ENCODE peak calls at places on chromosomes 5 and 9, in seven cellular contexts. M, F, G, X, B, Q and E are unnamed samples.

GRCh38 chr5:154771383-154771901 is 16.3 kb downstream of the LARP1 start:
- DNase-seq in B (peak; percentile 55), G (no peak), Q (no peak), X (no peak), M (no peak), F (no peak), E (peak; percentile 76)

GRCh38 chr9:37293664-37294524 is 128.6 kb upstream of the GRHPR start:
- DNase-seq in F (no peak), G (no peak), Q (no peak), M (no peak), X (no peak), B (no peak), E (no peak)

GRCh38 chr9:127198587-127198986 is 66.0 kb upstream of the GARNL3 start:
- DNase-seq in G (no peak), X (no peak), F (no peak), B (no peak), M (no peak), Q (no peak), E (no peak)

GRCh38 chr9:14292181-14292773 is 21.7 kb downstream of the NFIB start:
- DNase-seq in G (no peak), Q (no peak), X (no peak), M (no peak), F (no peak), B (no peak), E (no peak)

GRCh38 chr5:131386779-131387178 is 122.9 kb downstream of the CDC42SE2 start:
- DNase-seq in X (no peak), F (no peak), M (no peak), G (no peak), Q (no peak), B (no peak), E (no peak)

GRCh38 chr9:130694205-130694604 is 625 bp downstream of the EXOSC2 start:
- DNase-seq in Q (no peak), X (no peak), G (no peak), B (no peak), F (no peak), M (no peak), E (no peak)

GRCh38 chr9:127664678-127665507 is 41.9 kb upstream of the CFAP157 start:
- DNase-seq in X (no peak), B (no peak), F (no peak), M (no peak), Q (no peak), G (no peak), E (no peak)

GRCh38 chr9:5644522-5644921 is 15.6 kb downstream of the RIC1 start:
- DNase-seq in Q (no peak), X (no peak), M (no peak), F (no peak), B (no peak), G (no peak), E (no peak)

GRCh38 chr9:33007755-33008154 is 6.3 kb upstream of the APTX start:
- DNase-seq in G (no peak), F (no peak), B (no peak), X (no peak), Q (no peak), M (no peak), E (no peak)

GRCh38 chr9:15137089-15137488 is 169.9 kb downstream of the TTC39B start:
- DNase-seq in X (no peak), G (no peak), Q (no peak), B (no peak), F (no peak), M (no peak), E (no peak)

GRCh38 chr5:155064580-155064979 is 51.0 kb downstream of the KIF4B start:
- DNase-seq in G (no peak), M (no peak), B (no peak), X (no peak), Q (no peak), F (no peak), E (no peak)

GRCh38 chr9:9612270-9612669 is 1000.5 kb downstream of the PTPRD start:
- DNase-seq in X (no peak), G (no peak), F (no peak), B (no peak), M (no peak), Q (no peak), E (no peak)

GRCh38 chr9:137433916-137434431 is 7.2 kb downstream of the ENTPD8 start:
- DNase-seq in X (no peak), G (no peak), F (no peak), M (no peak), B (no peak), Q (no peak), E (no peak)

GRCh38 chr5:40378431-40379175 is 301.1 kb upstream of the PTGER4 start:
- DNase-seq in B (no peak), X (no peak), M (no peak), Q (no peak), G (no peak), F (no peak), E (no peak)